ENCODE peak calls at places on chromosome 12, in four cellular contexts. O, D, R and K are unnamed samples. For H3K4me1 and H3K9me3, the result is how much of the 10 kb centered on the place peaks cover.

GRCh38 chr12:123720141-123720814 is 8.1 kb downstream of the ATP6V0A2 start:
- DNase-seq in R (no peak), O (no peak), D (no peak), K (no peak)

GRCh38 chr12:10939163-10939562 is at the start of gene TAS2R14:
- DNase-seq in D (no peak), O (no peak), R (no peak), K (no peak)

GRCh38 chr12:88782357-88782756 is 202.1 kb upstream of the KITLG start:
- DNase-seq in D (no peak), R (no peak), O (no peak), K (no peak)

GRCh38 chr12:7609480-7609879 is 56.2 kb downstream of the APOBEC1 start:
- DNase-seq in D (no peak), O (no peak), R (no peak), K (no peak)

GRCh38 chr12:3744216-3744883 is 8.6 kb downstream of the CRACR2A start:
- DNase-seq in D (no peak), R (no peak), O (no peak), K (no peak)

GRCh38 chr12:130619378-130619970 is 96.6 kb downstream of the RIMBP2 start:
- DNase-seq in O (no peak), R (no peak), D (no peak), K (no peak)

GRCh38 chr12:19223018-19223417 is 93.5 kb downstream of the PLEKHA5 start:
- DNase-seq in D (no peak), O (no peak), R (no peak), K (no peak)

GRCh38 chr12:88552672-88553079 is 27.6 kb downstream of the KITLG start:
- DNase-seq in R (no peak), O (peak), D (no peak), K (no peak)

GRCh38 chr12:72390146-72390545 is 118.0 kb downstream of the TRHDE start:
- DNase-seq in D (no peak), R (no peak), O (no peak), K (no peak)

GRCh38 chr12:6688543-6688999 is 604 bp downstream of the ZNF384 start:
- DNase-seq in R (no peak), D (peak), O (peak), K (peak)

GRCh38 chr12:104514127-104514810 is 57.5 kb downstream of the CHST11 start:
- DNase-seq in O (no peak), R (no peak), D (no peak), K (no peak)

GRCh38 chr12:9851927-9852326 is 17.2 kb downstream of the CLEC2B start:
- DNase-seq in R (no peak), O (no peak), D (no peak), K (no peak)

DNA sequence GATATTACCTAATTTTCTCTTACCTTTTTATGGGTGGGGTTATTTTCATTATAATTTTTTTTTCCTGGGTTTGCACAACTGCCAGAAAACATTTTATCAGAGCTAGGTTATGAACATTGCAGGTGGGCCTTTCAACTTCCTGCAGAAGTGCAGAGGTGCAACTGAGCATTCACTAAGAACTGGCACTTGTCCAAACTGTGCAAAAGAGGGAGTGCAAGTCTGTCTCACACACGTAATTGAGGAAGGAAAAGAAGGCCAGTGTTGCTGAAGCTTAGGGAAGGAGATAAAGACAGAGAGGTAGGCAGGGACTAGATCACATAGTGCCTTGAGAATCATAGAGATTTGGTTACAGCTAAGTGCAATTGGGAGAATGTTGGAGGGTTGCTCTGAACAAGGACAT is 14.1 kb upstream of the AMN1 start:
- DNase-seq in D (no peak), R (no peak), O (no peak), K (no peak)
- H3K4me1 ChIP-seq in D (under half), R (under half), O (under half), K (half or more)

GRCh38 chr12:133058203-133059125 is 21.2 kb downstream of the ZNF84 start:
- DNase-seq in O (no peak), D (no peak), R (no peak), K (no peak)
- H3K9me3 ChIP-seq in O (under half), D (under half), R (half or more), K (half or more)

GRCh38 chr12:109863961-109864712 is 16.2 kb downstream of the GLTP start:
- DNase-seq in D (peak), O (peak), R (no peak), K (no peak)
- TF ChIP-seq POLR2A in D (peak), O (no peak), R (no peak), K (no peak)

DNA sequence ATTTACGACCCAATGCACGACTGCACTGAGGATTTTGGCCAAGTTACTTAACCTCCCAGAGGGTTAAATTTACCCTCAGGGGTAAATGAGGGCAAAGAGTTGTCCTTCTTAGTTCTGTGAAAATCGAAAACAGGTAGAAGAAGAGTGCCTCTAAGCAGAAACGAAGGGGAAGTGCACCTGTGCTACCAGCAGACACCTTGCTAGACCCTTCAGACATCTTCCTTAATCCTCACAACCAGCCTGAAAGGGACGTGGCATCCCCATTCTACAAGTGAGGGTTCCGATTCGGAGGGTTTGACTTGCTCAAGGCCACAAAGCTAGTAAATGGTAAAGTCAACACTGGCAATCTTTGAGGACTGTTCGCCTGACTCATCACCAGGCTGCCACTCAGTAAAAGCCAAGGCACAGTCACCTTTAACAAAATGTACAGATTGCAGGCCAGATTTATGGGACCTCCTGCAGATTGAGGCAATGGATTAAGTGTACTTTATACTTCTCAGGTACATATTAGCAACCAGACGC is 1.6 kb downstream of the GSG1 start:
- DNase-seq in D (peak), O (peak), R (no peak), K (no peak)
- H3K4me1 ChIP-seq in D (under half), O (under half), R (under half), K (under half)

GRCh38 chr12:39931857-39932256 is 174.0 kb downstream of the SLC2A13 start:
- DNase-seq in D (no peak), R (no peak), O (no peak), K (no peak)
- H3K9me3 ChIP-seq in D (under half), R (under half), O (under half), K (under half)

DNA sequence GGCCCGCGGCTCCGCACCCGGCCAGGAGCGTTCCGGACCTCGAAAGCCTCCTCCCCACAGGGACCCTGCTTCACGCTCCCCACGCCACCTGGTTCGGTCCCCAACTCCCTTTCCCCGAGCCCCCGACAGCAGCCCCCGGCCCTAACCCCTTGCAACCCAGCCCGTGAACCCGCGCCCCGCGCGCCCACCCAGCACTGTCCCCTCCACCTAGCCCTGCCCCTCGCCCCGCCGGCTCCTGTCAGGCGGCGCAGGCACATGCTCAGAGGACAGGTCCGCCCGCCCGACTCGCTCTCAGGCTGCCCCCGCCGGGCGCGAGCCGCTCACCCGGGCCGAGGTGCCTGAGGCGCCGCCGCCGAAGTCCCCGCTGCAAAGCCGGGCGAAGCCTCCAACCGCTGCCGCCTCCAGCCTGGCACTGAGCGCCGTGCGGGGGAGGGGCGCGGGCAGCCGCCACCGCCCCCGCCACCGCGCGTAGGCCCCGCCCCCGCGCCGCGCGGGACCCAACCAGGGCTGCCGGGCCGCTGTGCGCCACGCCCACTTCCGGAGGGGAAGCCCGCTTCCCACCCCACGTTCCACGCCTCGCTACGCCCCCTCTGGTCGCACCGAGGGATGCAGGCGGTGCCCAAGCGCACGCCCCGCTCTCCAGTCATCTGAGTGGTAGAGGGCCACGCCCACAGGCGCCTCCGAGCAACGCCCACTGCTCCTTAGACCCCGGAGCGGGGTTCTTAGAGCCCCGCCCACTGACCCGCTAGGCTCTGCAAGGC is at the start of gene CORO1C:
- DNase-seq in R (peak), O (peak), D (peak), K (peak)
- TF ChIP-seq POLR2A in R (peak), O (peak), D (peak), K (peak)